ENCODE peak calls at places on chromosomes 7 and 10, in four cellular contexts. One of them, this sample, is unnamed.

GRCh38 chr10:75083972-75084833 is 27.3 kb upstream of the SAMD8 start:
- DNase-seq in cardiac muscle cell: no peak
- DNase-seq in WTC11: no peak
- DNase-seq in GM13976: no peak
- DNase-seq in this sample: no peak

GRCh38 chr7:147245274-147245673 is 1128.7 kb downstream of the CNTNAP2 start:
- DNase-seq in GM13976: peak; percentile 38
- DNase-seq in cardiac muscle cell: peak; percentile 60
- DNase-seq in WTC11: peak; percentile 63
- DNase-seq in this sample: no peak

GRCh38 chr7:51428226-51428887 is 111.7 kb upstream of the COBL start:
- DNase-seq in WTC11: peak; percentile 33
- DNase-seq in GM13976: no peak
- DNase-seq in cardiac muscle cell: no peak
- DNase-seq in this sample: no peak

GRCh38 chr7:113404245-113404644 is 285.9 kb upstream of the SMIM30 start:
- DNase-seq in WTC11: peak; percentile 24
- DNase-seq in GM13976: no peak
- DNase-seq in cardiac muscle cell: peak; percentile 38
- DNase-seq in this sample: no peak

GRCh38 chr10:43230101-43230908 is 36.6 kb downstream of the RASGEF1A start:
- DNase-seq in cardiac muscle cell: no peak
- DNase-seq in WTC11: peak; percentile 46
- DNase-seq in GM13976: no peak
- DNase-seq in this sample: peak; percentile 9

GRCh38 chr10:132722980-132723970 is 62.7 kb downstream of the NKX6-2 start:
- DNase-seq in WTC11: no peak
- DNase-seq in GM13976: no peak
- DNase-seq in cardiac muscle cell: no peak
- DNase-seq in this sample: no peak

GRCh38 chr7:24829787-24830186 is 72.5 kb upstream of the GSDME start:
- DNase-seq in GM13976: no peak
- DNase-seq in cardiac muscle cell: no peak
- DNase-seq in WTC11: no peak
- DNase-seq in this sample: no peak

GRCh38 chr10:69819713-69820506 is 18.2 kb downstream of the COL13A1 start:
- DNase-seq in cardiac muscle cell: no peak
- DNase-seq in WTC11: no peak
- DNase-seq in GM13976: no peak
- DNase-seq in this sample: no peak

GRCh38 chr10:96638696-96639095 is 51.9 kb upstream of the TM9SF3 start:
- DNase-seq in GM13976: no peak
- DNase-seq in cardiac muscle cell: no peak
- DNase-seq in WTC11: no peak
- DNase-seq in this sample: no peak

GRCh38 chr7:137718360-137718759 is 128.4 kb downstream of the DGKI start:
- DNase-seq in WTC11: no peak
- DNase-seq in GM13976: no peak
- DNase-seq in cardiac muscle cell: no peak
- DNase-seq in this sample: no peak

GRCh38 chr7:30010022-30010421 is 16.5 kb downstream of the FKBP14 start:
- DNase-seq in WTC11: no peak
- DNase-seq in cardiac muscle cell: no peak
- DNase-seq in GM13976: no peak
- DNase-seq in this sample: no peak

GRCh38 chr10:50417906-50418697 is 166.8 kb upstream of the ASAH2 start:
- DNase-seq in cardiac muscle cell: peak; percentile 65
- DNase-seq in GM13976: peak; percentile 81
- DNase-seq in WTC11: peak; percentile 73
- DNase-seq in this sample: peak; percentile 23

GRCh38 chr7:1558181-1558811 is 2.3 kb upstream of the TMEM184A start:
- DNase-seq in GM13976: no peak
- DNase-seq in WTC11: peak; percentile 48
- DNase-seq in cardiac muscle cell: peak; percentile 76
- DNase-seq in this sample: no peak

GRCh38 chr7:43458330-43458729 is 124.6 kb upstream of the STK17A start:
- DNase-seq in cardiac muscle cell: no peak
- DNase-seq in WTC11: no peak
- DNase-seq in GM13976: no peak
- DNase-seq in this sample: no peak

GRCh38 chr7:18900801-18901200 is 216.6 kb downstream of the TWIST1 start:
- DNase-seq in WTC11: no peak
- DNase-seq in cardiac muscle cell: no peak
- DNase-seq in GM13976: no peak
- DNase-seq in this sample: no peak

GRCh38 chr10:33523236-33523792 is 188.8 kb upstream of the NRP1 start:
- DNase-seq in GM13976: no peak
- DNase-seq in cardiac muscle cell: no peak
- DNase-seq in WTC11: no peak
- DNase-seq in this sample: no peak

GRCh38 chr10:12372846-12373245 is 23.5 kb downstream of the CAMK1D start:
- DNase-seq in WTC11: no peak
- DNase-seq in GM13976: no peak
- DNase-seq in cardiac muscle cell: no peak
- DNase-seq in this sample: no peak

GRCh38 chr10:69057261-69057950 is 30.5 kb upstream of the SRGN start:
- DNase-seq in WTC11: no peak
- DNase-seq in GM13976: no peak
- DNase-seq in cardiac muscle cell: no peak
- DNase-seq in this sample: no peak

GRCh38 chr7:98788921-98789320 is 80.9 kb downstream of the TMEM130 start:
- DNase-seq in WTC11: no peak
- DNase-seq in cardiac muscle cell: no peak
- DNase-seq in GM13976: no peak
- DNase-seq in this sample: no peak

GRCh38 chr10:60808031-60808430 is 29.8 kb downstream of the CDK1 start:
- DNase-seq in WTC11: no peak
- DNase-seq in cardiac muscle cell: no peak
- DNase-seq in GM13976: no peak
- DNase-seq in this sample: no peak

GRCh38 chr7:17009007-17009719 is 127.4 kb upstream of the AGR3 start:
- DNase-seq in GM13976: peak; percentile 19
- DNase-seq in cardiac muscle cell: no peak
- DNase-seq in WTC11: no peak
- DNase-seq in this sample: no peak
- TF ChIP-seq CTCF in GM13976: no peak
- TF ChIP-seq CTCF in cardiac muscle cell: peak; percentile 45
- TF ChIP-seq CTCF in WTC11: no peak
- TF ChIP-seq CTCF in this sample: peak; percentile 35

GRCh38 chr10:17737021-17737965 is 14.7 kb upstream of the TMEM236 start:
- DNase-seq in GM13976: peak; percentile 51
- DNase-seq in WTC11: no peak
- DNase-seq in cardiac muscle cell: peak; percentile 59
- DNase-seq in this sample: no peak

GRCh38 chr10:17744395-17744841 is 7.6 kb upstream of the TMEM236 start:
- DNase-seq in WTC11: no peak
- DNase-seq in cardiac muscle cell: no peak
- DNase-seq in GM13976: no peak
- DNase-seq in this sample: no peak

GRCh38 chr10:17747883-17748550 is 4.0 kb upstream of the TMEM236 start:
- DNase-seq in GM13976: no peak
- DNase-seq in WTC11: no peak
- DNase-seq in cardiac muscle cell: no peak
- DNase-seq in this sample: no peak

GRCh38 chr10:17740668-17741067 is 11.3 kb upstream of the TMEM236 start:
- DNase-seq in GM13976: no peak
- DNase-seq in WTC11: no peak
- DNase-seq in cardiac muscle cell: no peak
- DNase-seq in this sample: no peak

DNA sequence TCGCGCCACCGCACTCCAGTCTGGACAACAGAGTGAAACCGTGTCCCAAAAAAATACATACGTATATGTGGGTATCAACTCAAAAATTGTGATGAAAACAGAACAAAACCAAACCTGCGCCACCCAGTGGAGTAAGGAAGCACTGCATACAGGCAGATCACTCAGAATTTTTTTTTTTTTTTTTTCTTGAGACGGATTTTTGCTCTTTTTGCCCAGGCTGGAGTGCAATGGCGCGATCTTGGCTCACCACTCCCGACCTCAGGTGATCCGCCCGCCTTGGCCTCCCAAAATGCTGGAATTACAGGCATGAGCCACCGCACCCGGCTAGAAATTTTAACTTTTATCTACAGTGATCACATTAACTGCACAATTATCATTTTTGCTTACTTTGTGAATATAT is 9.1 kb upstream of the TMEM236 start:
- DNase-seq in WTC11: peak; percentile 68
- DNase-seq in GM13976: peak; percentile 52
- DNase-seq in cardiac muscle cell: peak; percentile 54
- DNase-seq in this sample: peak; percentile 27
- TF ChIP-seq CTCF in WTC11: peak; percentile 87
- TF ChIP-seq CTCF in GM13976: peak; percentile 66
- TF ChIP-seq CTCF in cardiac muscle cell: peak; percentile 81
- TF ChIP-seq CTCF in this sample: peak; percentile 87

GRCh38 chr10:102461187-102462054 is 10.1 kb upstream of the C10orf95 start:
- DNase-seq in GM13976: peak; percentile 99
- DNase-seq in WTC11: peak; percentile 98
- DNase-seq in cardiac muscle cell: peak; percentile 96
- DNase-seq in this sample: peak; percentile 95
- TF ChIP-seq CTCF in GM13976: no peak
- TF ChIP-seq CTCF in WTC11: no peak
- TF ChIP-seq CTCF in cardiac muscle cell: no peak
- TF ChIP-seq CTCF in this sample: no peak

DNA sequence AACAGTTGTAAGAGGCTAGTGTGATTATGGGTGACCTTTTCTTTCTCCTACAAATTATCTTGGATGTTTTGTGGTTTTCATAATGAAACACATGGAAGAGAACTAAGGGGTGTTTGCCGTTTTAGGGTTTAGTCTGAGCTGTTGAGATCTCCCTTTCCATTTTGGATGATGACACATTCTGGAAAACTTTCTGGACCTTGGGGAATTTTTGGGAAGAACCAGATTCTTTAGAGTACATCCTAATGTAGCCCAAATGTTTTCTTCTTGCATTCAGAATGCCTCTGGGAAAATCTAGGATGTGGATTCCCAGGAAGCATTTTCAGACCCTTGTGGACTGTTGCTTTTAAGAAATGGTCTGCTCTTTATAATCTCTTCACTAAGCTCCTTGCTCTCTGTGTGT is 165.7 kb downstream of the SORCS3 start:
- DNase-seq in WTC11: no peak
- DNase-seq in GM13976: no peak
- DNase-seq in cardiac muscle cell: no peak
- DNase-seq in this sample: no peak
- TF ChIP-seq CTCF in WTC11: no peak
- TF ChIP-seq CTCF in GM13976: no peak
- TF ChIP-seq CTCF in cardiac muscle cell: no peak
- TF ChIP-seq CTCF in this sample: no peak

DNA sequence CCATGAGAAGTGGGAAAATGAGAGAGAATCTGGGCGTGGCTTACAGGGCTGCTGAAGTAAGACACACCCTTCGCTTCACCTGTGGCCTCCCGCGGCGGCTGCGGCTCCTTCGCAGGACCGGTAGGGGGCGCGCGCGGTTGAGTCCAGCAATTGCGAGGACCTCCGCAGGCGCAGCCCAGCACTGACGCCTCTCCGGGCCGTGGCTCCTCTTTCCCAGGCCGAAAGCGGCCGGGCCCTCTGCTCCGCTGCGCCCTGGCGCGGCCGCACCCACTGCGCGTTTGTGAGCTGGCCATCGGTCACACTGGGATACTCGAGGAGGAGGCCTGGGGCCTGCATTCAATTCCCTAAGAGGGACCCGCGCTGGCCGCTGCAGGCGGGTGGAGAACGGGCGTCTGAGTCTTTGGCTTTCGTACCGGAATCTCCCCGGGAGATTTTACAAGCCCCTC is at the start of gene LRRD1:
- DNase-seq in cardiac muscle cell: peak; percentile 80
- DNase-seq in GM13976: peak; percentile 94
- DNase-seq in WTC11: peak; percentile 97
- DNase-seq in this sample: peak; percentile 96
- TF ChIP-seq CTCF in cardiac muscle cell: peak; percentile 97
- TF ChIP-seq CTCF in GM13976: peak; percentile 99
- TF ChIP-seq CTCF in WTC11: peak; percentile 97
- TF ChIP-seq CTCF in this sample: peak; percentile 97

GRCh38 chr7:55224111-55224510 is 141.0 kb upstream of the LANCL2 start:
- DNase-seq in WTC11: no peak
- DNase-seq in GM13976: no peak
- DNase-seq in cardiac muscle cell: no peak
- DNase-seq in this sample: no peak
- TF ChIP-seq CTCF in WTC11: no peak
- TF ChIP-seq CTCF in GM13976: no peak
- TF ChIP-seq CTCF in cardiac muscle cell: no peak
- TF ChIP-seq CTCF in this sample: no peak